ENCODE peak calls at places on chromosomes 12 and 14, in ten cellular contexts. L is psoas muscle; U is IMR-90; Z is epithelial cell of esophagus; J is neural crest cell; X is heart left ventricle; F is pulmonary artery endothelial cell; D is ureter; S is activated CD4-positive, alpha-beta T cell treated with anti-CD3 and anti-CD28 coated beads, Interleukin-2, amount 10 ng/mL, durations not matched to agents 24 days and 14 days; M is AG10803. P is an unnamed sample.
A peak's percentile ranks its signal among the peaks of the same experiment; 100 is the strongest.

GRCh38 chr12:6450869-6451347 is 934 bp upstream of the TAPBPL start:
- DNase-seq in L (peak; percentile 39), U (no peak), Z (no peak), J (no peak), X (no peak), F (no peak), D (no peak), S (peak; percentile 74), M (no peak), P (no peak)

GRCh38 chr12:17992002-17992656 is 97.9 kb downstream of the RERGL start:
- DNase-seq in L (no peak), U (peak; percentile 7), Z (peak; percentile 53), J (peak; percentile 67), X (no peak), F (peak; percentile 3), D (no peak), S (peak; percentile 59), M (peak; percentile 55), P (peak; percentile 19)

GRCh38 chr14:89409961-89410360 is 7.1 kb downstream of the FOXN3 start:
- DNase-seq in L (no peak), U (no peak), Z (peak; percentile 30), J (no peak), X (no peak), F (no peak), D (no peak), S (no peak), M (no peak), P (no peak)

GRCh38 chr12:109274381-109274780 is 34.7 kb downstream of the FOXN4 start:
- DNase-seq in L (no peak), U (no peak), Z (no peak), J (no peak), X (no peak), F (no peak), D (no peak), S (no peak), M (no peak), P (no peak)

GRCh38 chr14:45198551-45198950 is 54.5 kb downstream of the MIS18BP1 start:
- DNase-seq in L (no peak), U (peak; percentile 49), Z (peak; percentile 74), J (no peak), X (no peak), F (no peak), D (no peak), S (no peak), M (peak; percentile 35), P (peak; percentile 77)

GRCh38 chr12:5309654-5310053 is 122.3 kb upstream of the NTF3 start:
- DNase-seq in L (no peak), U (no peak), Z (no peak), J (no peak), X (no peak), F (no peak), D (peak; percentile 58), S (peak; percentile 12), M (no peak), P (peak; percentile 50)

GRCh38 chr12:46364777-46365580 is 7.6 kb downstream of the SLC38A2 start:
- DNase-seq in L (no peak), U (peak; percentile 85), Z (peak; percentile 56), J (no peak), X (peak; percentile 72), F (no peak), D (peak; percentile 77), S (no peak), M (peak; percentile 66), P (peak; percentile 73)

GRCh38 chr12:112916270-112916669 is 9.5 kb downstream of the OAS1 start:
- DNase-seq in L (no peak), U (no peak), Z (peak; percentile 95), J (no peak), X (peak; percentile 35), F (no peak), D (no peak), S (no peak), M (no peak), P (peak; percentile 77)

GRCh38 chr12:10211975-10212622 is 578 bp upstream of the GABARAPL1 start:
- DNase-seq in L (peak; percentile 98), U (peak; percentile 100), Z (peak; percentile 99), J (peak; percentile 68), X (peak; percentile 98), F (peak; percentile 98), D (peak; percentile 96), S (peak; percentile 95), M (peak; percentile 99), P (peak; percentile 99)

GRCh38 chr12:27652174-27652763 is 44.0 kb upstream of the REP15 start:
- DNase-seq in L (no peak), U (peak; percentile 84), Z (peak; percentile 86), J (peak; percentile 61), X (no peak), F (peak; percentile 60), D (peak; percentile 68), S (peak; percentile 81), M (peak; percentile 80), P (peak; percentile 67)

GRCh38 chr12:117649796-117650195 is 288.4 kb upstream of the NOS1 start:
- DNase-seq in L (no peak), U (no peak), Z (no peak), J (no peak), X (no peak), F (no peak), D (no peak), S (no peak), M (no peak), P (no peak)

GRCh38 chr14:68391292-68392014 is 401.4 kb downstream of the ZFP36L1 start:
- DNase-seq in L (no peak), U (peak; percentile 79), Z (no peak), J (no peak), X (peak; percentile 39), F (no peak), D (no peak), S (no peak), M (peak; percentile 86), P (no peak)

GRCh38 chr12:126185025-126185424 is 1119.8 kb downstream of the AACS start:
- DNase-seq in L (no peak), U (no peak), Z (no peak), J (no peak), X (no peak), F (no peak), D (no peak), S (no peak), M (no peak), P (no peak)

GRCh38 chr12:69240625-69240984 is 1.2 kb downstream of the CPSF6 start:
- DNase-seq in L (no peak), U (peak; percentile 11), Z (peak; percentile 22), J (no peak), X (no peak), F (no peak), D (no peak), S (peak; percentile 78), M (no peak), P (peak; percentile 19)

GRCh38 chr12:66279127-66279712 is 23.1 kb upstream of the HELB start:
- DNase-seq in L (no peak), U (peak; percentile 22), Z (peak; percentile 25), J (no peak), X (no peak), F (no peak), D (no peak), S (peak; percentile 85), M (no peak), P (no peak)

GRCh38 chr12:67370979-67371378 is 101.8 kb downstream of the CAND1 start:
- DNase-seq in L (no peak), U (no peak), Z (no peak), J (no peak), X (no peak), F (no peak), D (no peak), S (no peak), M (peak; percentile 31), P (no peak)

GRCh38 chr14:53953002-53953827 is 3.4 kb downstream of the BMP4 start:
- DNase-seq in L (peak; percentile 88), U (peak; percentile 74), Z (peak; percentile 71), J (peak; percentile 65), X (peak; percentile 89), F (peak; percentile 72), D (peak; percentile 87), S (peak; percentile 64), M (peak; percentile 33), P (peak; percentile 59)

GRCh38 chr14:50038398-50039119 is 77.8 kb downstream of the VCPKMT start:
- DNase-seq in L (peak; percentile 39), U (peak; percentile 98), Z (peak; percentile 99), J (no peak), X (no peak), F (no peak), D (no peak), S (peak; percentile 87), M (peak; percentile 98), P (peak; percentile 100)

GRCh38 chr12:72388322-72388721 is 116.2 kb downstream of the TRHDE start:
- DNase-seq in L (no peak), U (no peak), Z (no peak), J (no peak), X (no peak), F (no peak), D (no peak), S (no peak), M (no peak), P (no peak)

GRCh38 chr14:74948228-74949175 is 6.9 kb downstream of the PGF start:
- DNase-seq in L (no peak), U (no peak), Z (no peak), J (no peak), X (no peak), F (no peak), D (no peak), S (no peak), M (no peak), P (no peak)

GRCh38 chr14:75531256-75531655 is 9.0 kb downstream of the BATF start:
- DNase-seq in L (no peak), U (no peak), Z (no peak), J (no peak), X (no peak), F (no peak), D (no peak), S (peak; percentile 56), M (no peak), P (no peak)

GRCh38 chr12:95623554-95624170 is 72.4 kb upstream of the USP44 start:
- DNase-seq in L (peak; percentile 42), U (peak; percentile 89), Z (peak; percentile 91), J (peak; percentile 40), X (peak; percentile 70), F (peak; percentile 85), D (no peak), S (peak; percentile 70), M (peak; percentile 96), P (peak; percentile 68)

GRCh38 chr12:1796515-1797010 is 23.8 kb upstream of the LRTM2 start:
- DNase-seq in L (peak; percentile 54), U (no peak), Z (peak; percentile 21), J (no peak), X (peak; percentile 63), F (no peak), D (no peak), S (peak; percentile 84), M (peak; percentile 24), P (no peak)

GRCh38 chr12:122726056-122726558 is 4.5 kb downstream of the HCAR1 start:
- DNase-seq in L (no peak), U (no peak), Z (peak; percentile 88), J (no peak), X (no peak), F (peak; percentile 7), D (no peak), S (peak; percentile 78), M (no peak), P (peak; percentile 92)

GRCh38 chr14:58639842-58640484 is 2.2 kb downstream of the DACT1 start:
- DNase-seq in L (no peak), U (peak; percentile 86), Z (peak; percentile 69), J (peak; percentile 34), X (peak; percentile 47), F (no peak), D (peak; percentile 65), S (peak; percentile 72), M (peak; percentile 96), P (peak; percentile 59)

GRCh38 chr14:86364634-86365033 is 834.7 kb downstream of the FLRT2 start:
- DNase-seq in L (no peak), U (no peak), Z (no peak), J (no peak), X (no peak), F (no peak), D (no peak), S (no peak), M (no peak), P (no peak)

GRCh38 chr12:24948816-24949722 is at the start of gene BCAT1:
- DNase-seq in L (peak; percentile 76), U (peak; percentile 88), Z (peak; percentile 43), J (peak; percentile 70), X (peak; percentile 80), F (peak; percentile 48), D (peak; percentile 74), S (peak; percentile 82), M (peak; percentile 86), P (peak; percentile 32)

GRCh38 chr12:15732341-15733061 is 56.7 kb downstream of the EPS8 start:
- DNase-seq in L (no peak), U (no peak), Z (no peak), J (no peak), X (no peak), F (no peak), D (no peak), S (no peak), M (peak; percentile 67), P (no peak)